ENCODE peak calls at places on chromosomes 4 and X, in nine cellular contexts. Z is naive thymus-derived CD4-positive, alpha-beta T cell; H is BE2C; M is endothelial cell of umbilical vein; W is PC-9; I is right lobe of liver; E is stomach; S is psoas muscle; X is hepatocyte. R is an unnamed sample.

GRCh38 chrX:13419276-13419675 is 99.4 kb upstream of the ATXN3L start:
- DNase-seq in Z (no peak), H (no peak), M (no peak), W (no peak), I (no peak), E (no peak), S (no peak), X (no peak), R (no peak)

GRCh38 chr4:180150818-180151217 is 2092.4 kb upstream of the TENM3 start:
- DNase-seq in Z (no peak), H (no peak), M (no peak), W (no peak), I (no peak), E (no peak), S (no peak), X (no peak), R (no peak)

GRCh38 chr4:4838602-4839470 is 20.6 kb upstream of the MSX1 start:
- DNase-seq in Z (no peak), H (no peak), M (no peak), W (no peak), I (no peak), E (no peak), S (no peak), X (peak; percentile 50), R (no peak)

GRCh38 chr4:77308843-77309242 is 151.8 kb downstream of the CCNG2 start:
- DNase-seq in Z (peak; percentile 28), H (no peak), M (peak; percentile 8), W (no peak), I (no peak), E (no peak), S (no peak), X (peak; percentile 30), R (no peak)

GRCh38 chrX:68421651-68422050 is 11.6 kb downstream of the OPHN1 start:
- DNase-seq in Z (no peak), H (no peak), M (no peak), W (no peak), I (no peak), E (no peak), S (no peak), X (no peak), R (no peak)

GRCh38 chr4:54941994-54942552 is 183.3 kb downstream of the KDR start:
- DNase-seq in Z (peak; percentile 79), H (no peak), M (peak; percentile 99), W (no peak), I (no peak), E (no peak), S (peak; percentile 16), X (no peak), R (no peak)

GRCh38 chr4:175531405-175532091 is 280.5 kb downstream of the GPM6A start:
- DNase-seq in Z (no peak), H (no peak), M (no peak), W (no peak), I (no peak), E (no peak), S (no peak), X (no peak), R (no peak)

GRCh38 chrX:24658421-24658820 is 11.3 kb upstream of the PCYT1B start:
- DNase-seq in Z (no peak), H (no peak), M (no peak), W (no peak), I (no peak), E (no peak), S (no peak), X (peak; percentile 45), R (no peak)

GRCh38 chrX:130055899-130056298 is 54.4 kb downstream of the ELF4 start:
- DNase-seq in Z (no peak), H (no peak), M (no peak), W (no peak), I (no peak), E (no peak), S (no peak), X (no peak), R (no peak)

GRCh38 chr4:87543835-87544461 is 14.8 kb upstream of the SPARCL1 start:
- DNase-seq in Z (no peak), H (peak; percentile 34), M (peak; percentile 48), W (no peak), I (no peak), E (no peak), S (no peak), X (peak; percentile 61), R (no peak)

GRCh38 chrX:131633285-131633917 is 89.5 kb downstream of the OR13H1 start:
- DNase-seq in Z (peak; percentile 56), H (peak; percentile 58), M (peak; percentile 11), W (peak; percentile 45), I (peak; percentile 55), E (peak; percentile 58), S (no peak), X (peak; percentile 76), R (no peak)

GRCh38 chr4:169663894-169664293 is 43.5 kb downstream of the CLCN3 start:
- DNase-seq in Z (no peak), H (no peak), M (peak; percentile 91), W (no peak), I (no peak), E (no peak), S (no peak), X (peak; percentile 20), R (no peak)

GRCh38 chr4:29559281-29559680 is 1160.9 kb upstream of the PCDH7 start:
- DNase-seq in Z (no peak), H (no peak), M (no peak), W (no peak), I (no peak), E (no peak), S (no peak), X (no peak), R (no peak)

GRCh38 chr4:129358571-129358970 is 262.6 kb downstream of the C4orf33 start:
- DNase-seq in Z (no peak), H (no peak), M (peak; percentile 57), W (no peak), I (no peak), E (no peak), S (no peak), X (no peak), R (no peak)

DNA sequence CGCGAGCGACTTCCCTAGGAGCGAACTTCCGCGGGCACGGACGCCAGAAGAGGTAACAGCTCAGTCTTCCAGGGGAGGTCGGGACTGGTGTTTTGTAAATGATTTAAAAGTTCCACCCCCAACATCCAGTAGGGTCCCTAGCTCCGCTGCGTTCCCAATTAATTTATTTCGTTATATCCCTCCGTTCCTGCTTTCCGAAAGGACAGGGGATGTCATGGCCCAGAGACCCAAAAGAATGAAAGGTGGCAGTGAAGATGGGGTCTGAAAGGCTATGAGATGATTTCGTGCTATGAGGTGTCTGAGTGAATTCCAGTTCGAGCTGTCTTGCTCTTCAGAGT is 373 bp upstream of the SMIM43 start:
- DNase-seq in Z (no peak), H (no peak), M (peak; percentile 4), W (no peak), I (no peak), E (no peak), S (no peak), X (no peak), R (no peak)
- H3K4me3 ChIP-seq in Z (peak overlapping the region; percentile 14), H (no peak overlapping the region), M (peak overlapping the region; percentile 52), W (no peak overlapping the region), I (peak overlapping the region; percentile 7), E (peak overlapping the region; percentile 26), S (peak overlapping the region; percentile 63), X (peak overlapping the region; percentile 39), R (peak overlapping the region; percentile 55)

GRCh38 chr4:52704676-52705075 is 45.6 kb upstream of the USP46 start:
- DNase-seq in Z (no peak), H (peak; percentile 40), M (no peak), W (no peak), I (no peak), E (no peak), S (no peak), X (no peak), R (no peak)
- H3K27me3 ChIP-seq in Z (no peaks in the 10 kb centered on the region), H (no peaks in the 10 kb centered on the region), M (peaks cover 3% of the 10 kb centered on the region), W (no peaks in the 10 kb centered on the region), I (no peaks in the 10 kb centered on the region), E (no peaks in the 10 kb centered on the region), S (no peaks in the 10 kb centered on the region), X (no peaks in the 10 kb centered on the region), R (no peaks in the 10 kb centered on the region)

GRCh38 chrX:100659431-100660137 is 15.6 kb downstream of the SRPX2 start:
- DNase-seq in Z (no peak), H (no peak), M (no peak), W (no peak), I (no peak), E (no peak), S (no peak), X (no peak), R (no peak)

GRCh38 chrX:100663651-100664050 is 19.7 kb downstream of the SRPX2 start:
- DNase-seq in Z (no peak), H (no peak), M (no peak), W (no peak), I (no peak), E (no peak), S (no peak), X (no peak), R (no peak)

GRCh38 chrX:100662791-100663190 is 18.8 kb downstream of the SRPX2 start:
- DNase-seq in Z (no peak), H (no peak), M (no peak), W (no peak), I (no peak), E (no peak), S (no peak), X (no peak), R (no peak)

GRCh38 chrX:100658936-100659335 is 14.9 kb downstream of the SRPX2 start:
- DNase-seq in Z (no peak), H (no peak), M (peak; percentile 75), W (no peak), I (no peak), E (no peak), S (no peak), X (no peak), R (no peak)

GRCh38 chrX:100662153-100662552 is 18.2 kb downstream of the SRPX2 start:
- DNase-seq in Z (no peak), H (no peak), M (no peak), W (no peak), I (no peak), E (no peak), S (no peak), X (no peak), R (no peak)
- H3K4me3 ChIP-seq in Z (no peak overlapping the region), H (no peak overlapping the region), M (no peak overlapping the region), W (no peak overlapping the region), I (no peak overlapping the region), E (no peak overlapping the region), S (no peak overlapping the region), X (no peak overlapping the region), R (no peak overlapping the region)

GRCh38 chr4:8294775-8295174 is 25.2 kb downstream of the HTRA3 start:
- DNase-seq in Z (no peak), H (no peak), M (no peak), W (no peak), I (no peak), E (no peak), S (no peak), X (no peak), R (no peak)

GRCh38 chr4:8296491-8296890 is 26.9 kb downstream of the HTRA3 start:
- DNase-seq in Z (no peak), H (peak; percentile 0), M (no peak), W (no peak), I (peak; percentile 29), E (no peak), S (no peak), X (no peak), R (no peak)

GRCh38 chr4:8295471-8295870 is 25.9 kb downstream of the HTRA3 start:
- DNase-seq in Z (no peak), H (peak; percentile 2), M (no peak), W (no peak), I (no peak), E (no peak), S (peak; percentile 5), X (no peak), R (peak; percentile 53)

GRCh38 chr4:8297691-8298485 is 28.3 kb downstream of the HTRA3 start:
- DNase-seq in Z (no peak), H (peak; percentile 3), M (no peak), W (no peak), I (peak; percentile 36), E (no peak), S (peak; percentile 11), X (no peak), R (no peak)

GRCh38 chr4:8297141-8297601 is 27.6 kb downstream of the HTRA3 start:
- DNase-seq in Z (no peak), H (peak; percentile 3), M (no peak), W (no peak), I (peak; percentile 23), E (no peak), S (peak; percentile 6), X (no peak), R (no peak)
- H3K27me3 ChIP-seq in Z (no peaks in the 10 kb centered on the region), H (no peaks in the 10 kb centered on the region), M (no peaks in the 10 kb centered on the region), W (no peaks in the 10 kb centered on the region), I (no peaks in the 10 kb centered on the region), E (no peaks in the 10 kb centered on the region), S (no peaks in the 10 kb centered on the region), X (no peaks in the 10 kb centered on the region), R (no peaks in the 10 kb centered on the region)